ENCODE peak calls at places on chromosome 13, in six cellular contexts. One of them, this sample, is unnamed.

GRCh38 chr13:80753951-80754350 is 413.0 kb upstream of the SPRY2 start:
- DNase-seq in omental fat pad: no peak
- DNase-seq in GM12892: no peak
- DNase-seq in cerebellar nuclear complex: no peak
- DNase-seq in activated CD4-positive, alpha-beta T cell treated with anti-CD3 and anti-CD28 coated beads for 48 hours: no peak
- DNase-seq in hippocampal formation: no peak
- DNase-seq in this sample: no peak

GRCh38 chr13:33252103-33252502 is 33.5 kb downstream of the STARD13 start:
- DNase-seq in omental fat pad: no peak
- DNase-seq in GM12892: no peak
- DNase-seq in cerebellar nuclear complex: no peak
- DNase-seq in activated CD4-positive, alpha-beta T cell treated with anti-CD3 and anti-CD28 coated beads for 48 hours: no peak
- DNase-seq in hippocampal formation: no peak
- DNase-seq in this sample: no peak

GRCh38 chr13:107185889-107186288 is 618.0 kb upstream of the ARGLU1 start:
- DNase-seq in omental fat pad: no peak
- DNase-seq in GM12892: no peak
- DNase-seq in cerebellar nuclear complex: no peak
- DNase-seq in activated CD4-positive, alpha-beta T cell treated with anti-CD3 and anti-CD28 coated beads for 48 hours: no peak
- DNase-seq in hippocampal formation: no peak
- DNase-seq in this sample: no peak

GRCh38 chr13:48233097-48233885 is at the start of gene ITM2B:
- DNase-seq in omental fat pad: no peak
- DNase-seq in GM12892: peak
- DNase-seq in cerebellar nuclear complex: no peak
- DNase-seq in activated CD4-positive, alpha-beta T cell treated with anti-CD3 and anti-CD28 coated beads for 48 hours: peak
- DNase-seq in hippocampal formation: peak
- DNase-seq in this sample: peak

GRCh38 chr13:94481966-94482365 is 2.5 kb upstream of the DCT start:
- DNase-seq in omental fat pad: no peak
- DNase-seq in GM12892: no peak
- DNase-seq in cerebellar nuclear complex: no peak
- DNase-seq in activated CD4-positive, alpha-beta T cell treated with anti-CD3 and anti-CD28 coated beads for 48 hours: no peak
- DNase-seq in hippocampal formation: no peak
- DNase-seq in this sample: no peak

GRCh38 chr13:64938660-64939059 is 2291.5 kb downstream of the PCDH9 start:
- DNase-seq in omental fat pad: no peak
- DNase-seq in GM12892: no peak
- DNase-seq in cerebellar nuclear complex: no peak
- DNase-seq in activated CD4-positive, alpha-beta T cell treated with anti-CD3 and anti-CD28 coated beads for 48 hours: no peak
- DNase-seq in hippocampal formation: no peak
- DNase-seq in this sample: no peak

GRCh38 chr13:90824027-90824426 is 523.5 kb upstream of the MIR17HG start:
- DNase-seq in omental fat pad: no peak
- DNase-seq in GM12892: no peak
- DNase-seq in cerebellar nuclear complex: no peak
- DNase-seq in activated CD4-positive, alpha-beta T cell treated with anti-CD3 and anti-CD28 coated beads for 48 hours: no peak
- DNase-seq in hippocampal formation: no peak
- DNase-seq in this sample: no peak

GRCh38 chr13:49563513-49563912 is 21.8 kb downstream of the RCBTB1 start:
- DNase-seq in omental fat pad: no peak
- DNase-seq in GM12892: no peak
- DNase-seq in cerebellar nuclear complex: no peak
- DNase-seq in activated CD4-positive, alpha-beta T cell treated with anti-CD3 and anti-CD28 coated beads for 48 hours: no peak
- DNase-seq in hippocampal formation: no peak
- DNase-seq in this sample: no peak

GRCh38 chr13:110503037-110503901 is 58.3 kb downstream of the RAB20 start:
- DNase-seq in omental fat pad: no peak
- DNase-seq in GM12892: no peak
- DNase-seq in cerebellar nuclear complex: no peak
- DNase-seq in activated CD4-positive, alpha-beta T cell treated with anti-CD3 and anti-CD28 coated beads for 48 hours: no peak
- DNase-seq in hippocampal formation: no peak
- DNase-seq in this sample: no peak

GRCh38 chr13:46605824-46606554 is 53.0 kb downstream of the LRCH1 start:
- DNase-seq in omental fat pad: no peak
- DNase-seq in GM12892: no peak
- DNase-seq in cerebellar nuclear complex: no peak
- DNase-seq in activated CD4-positive, alpha-beta T cell treated with anti-CD3 and anti-CD28 coated beads for 48 hours: no peak
- DNase-seq in hippocampal formation: no peak
- DNase-seq in this sample: no peak

GRCh38 chr13:28574617-28575142 is 79.8 kb upstream of the FLT1 start:
- DNase-seq in omental fat pad: no peak
- DNase-seq in GM12892: no peak
- DNase-seq in cerebellar nuclear complex: no peak
- DNase-seq in activated CD4-positive, alpha-beta T cell treated with anti-CD3 and anti-CD28 coated beads for 48 hours: peak
- DNase-seq in hippocampal formation: no peak
- DNase-seq in this sample: peak

GRCh38 chr13:50798923-50799322 is 44.6 kb downstream of the DLEU7 start:
- DNase-seq in omental fat pad: no peak
- DNase-seq in GM12892: no peak
- DNase-seq in cerebellar nuclear complex: no peak
- DNase-seq in activated CD4-positive, alpha-beta T cell treated with anti-CD3 and anti-CD28 coated beads for 48 hours: no peak
- DNase-seq in hippocampal formation: no peak
- DNase-seq in this sample: no peak

This sample was measured in GM19239.